ENCODE peak calls at places on chromosomes 2 and 18, in four cellular contexts. One of them, this sample, is unnamed.

GRCh38 chr18:8063733-8064132 is 496.6 kb downstream of the PTPRM start:
- DNase-seq in Daoy: no peak
- DNase-seq in astrocyte of the cerebellum: no peak
- DNase-seq in astrocyte: no peak
- DNase-seq in this sample: no peak

GRCh38 chr18:63603772-63604171 is 16.6 kb downstream of the SERPINB13 start:
- DNase-seq in Daoy: no peak
- DNase-seq in astrocyte of the cerebellum: no peak
- DNase-seq in astrocyte: peak
- DNase-seq in this sample: no peak

GRCh38 chr2:145012806-145013205 is 492.9 kb upstream of the ZEB2 start:
- DNase-seq in Daoy: no peak
- DNase-seq in astrocyte of the cerebellum: no peak
- DNase-seq in astrocyte: no peak
- DNase-seq in this sample: no peak

GRCh38 chr2:46876741-46877384 is 38.7 kb downstream of the MCFD2 start:
- DNase-seq in Daoy: peak
- DNase-seq in astrocyte of the cerebellum: peak
- DNase-seq in astrocyte: peak
- DNase-seq in this sample: no peak

GRCh38 chr2:167706800-167707199 is 540.6 kb downstream of the STK39 start:
- DNase-seq in Daoy: no peak
- DNase-seq in astrocyte of the cerebellum: peak
- DNase-seq in astrocyte: no peak
- DNase-seq in this sample: no peak

GRCh38 chr2:205408690-205409089 is 273.6 kb upstream of the NRP2 start:
- DNase-seq in Daoy: no peak
- DNase-seq in astrocyte of the cerebellum: peak
- DNase-seq in astrocyte: peak
- DNase-seq in this sample: no peak

GRCh38 chr2:183349046-183349445 is 224.8 kb downstream of the NUP35 start:
- DNase-seq in Daoy: no peak
- DNase-seq in astrocyte of the cerebellum: no peak
- DNase-seq in astrocyte: no peak
- DNase-seq in this sample: no peak

GRCh38 chr2:238247002-238247822 is 7.4 kb upstream of the HES6 start:
- DNase-seq in Daoy: no peak
- DNase-seq in astrocyte of the cerebellum: no peak
- DNase-seq in astrocyte: no peak
- DNase-seq in this sample: no peak

GRCh38 chr2:69686855-69687254 is 43.3 kb upstream of the AAK1 start:
- DNase-seq in Daoy: no peak
- DNase-seq in astrocyte of the cerebellum: no peak
- DNase-seq in astrocyte: no peak
- DNase-seq in this sample: no peak

GRCh38 chr18:76349067-76349715 is 145.9 kb downstream of the ZNF516 start:
- DNase-seq in Daoy: peak
- DNase-seq in astrocyte of the cerebellum: peak
- DNase-seq in astrocyte: peak
- DNase-seq in this sample: peak

GRCh38 chr2:136131961-136132839 is 14.3 kb upstream of the CXCR4 start:
- DNase-seq in Daoy: no peak
- DNase-seq in astrocyte of the cerebellum: no peak
- DNase-seq in astrocyte: no peak
- DNase-seq in this sample: peak

GRCh38 chr2:120600786-120601185 is 134.9 kb upstream of the GLI2 start:
- DNase-seq in Daoy: no peak
- DNase-seq in astrocyte of the cerebellum: no peak
- DNase-seq in astrocyte: no peak
- DNase-seq in this sample: no peak

GRCh38 chr2:176650101-176650500 is 380.9 kb downstream of the MTX2 start:
- DNase-seq in Daoy: no peak
- DNase-seq in astrocyte of the cerebellum: no peak
- DNase-seq in astrocyte: no peak
- DNase-seq in this sample: no peak

GRCh38 chr18:9736942-9737813 is 29.1 kb downstream of the RAB31 start:
- DNase-seq in Daoy: peak
- DNase-seq in astrocyte of the cerebellum: no peak
- DNase-seq in astrocyte: peak
- DNase-seq in this sample: no peak

GRCh38 chr2:170771049-170771937 is 1.1 kb downstream of the ERICH2 start:
- DNase-seq in Daoy: no peak
- DNase-seq in astrocyte of the cerebellum: no peak
- DNase-seq in astrocyte: peak
- DNase-seq in this sample: peak

GRCh38 chr18:76405761-76406356 is 89.2 kb downstream of the ZNF516 start:
- DNase-seq in Daoy: peak
- DNase-seq in astrocyte of the cerebellum: no peak
- DNase-seq in astrocyte: no peak
- DNase-seq in this sample: peak

GRCh38 chr2:39492095-39492590 is 55.1 kb upstream of the MAP4K3 start:
- DNase-seq in Daoy: peak
- DNase-seq in astrocyte of the cerebellum: peak
- DNase-seq in astrocyte: peak
- DNase-seq in this sample: peak

GRCh38 chr2:239991689-239992314 is 33.3 kb downstream of the NDUFA10 start:
- DNase-seq in Daoy: peak
- DNase-seq in astrocyte of the cerebellum: peak
- DNase-seq in astrocyte: peak
- DNase-seq in this sample: peak

GRCh38 chr2:25618676-25619075 is 54.7 kb downstream of the DTNB start:
- DNase-seq in Daoy: peak
- DNase-seq in astrocyte of the cerebellum: peak
- DNase-seq in astrocyte: peak
- DNase-seq in this sample: no peak

GRCh38 chr2:31266804-31267203 is 32.9 kb downstream of the EHD3 start:
- DNase-seq in Daoy: no peak
- DNase-seq in astrocyte of the cerebellum: no peak
- DNase-seq in astrocyte: no peak
- DNase-seq in this sample: no peak

GRCh38 chr2:10977636-10978035 is 65.9 kb downstream of the KCNF1 start:
- DNase-seq in Daoy: no peak
- DNase-seq in astrocyte of the cerebellum: no peak
- DNase-seq in astrocyte: no peak
- DNase-seq in this sample: no peak

GRCh38 chr2:174003635-174004310 is 38.6 kb upstream of the SP3 start:
- DNase-seq in Daoy: no peak
- DNase-seq in astrocyte of the cerebellum: no peak
- DNase-seq in astrocyte: no peak
- DNase-seq in this sample: no peak

GRCh38 chr2:75787532-75788132 is 76.9 kb upstream of the GCFC2 start:
- DNase-seq in Daoy: peak
- DNase-seq in astrocyte of the cerebellum: peak
- DNase-seq in astrocyte: peak
- DNase-seq in this sample: no peak

GRCh38 chr18:70279470-70279869 is 9.4 kb upstream of the SOCS6 start:
- DNase-seq in Daoy: peak
- DNase-seq in astrocyte of the cerebellum: no peak
- DNase-seq in astrocyte: no peak
- DNase-seq in this sample: no peak

GRCh38 chr2:15313657-15314056 is 247.5 kb downstream of the NBAS start:
- DNase-seq in Daoy: no peak
- DNase-seq in astrocyte of the cerebellum: peak
- DNase-seq in astrocyte: peak
- DNase-seq in this sample: no peak

GRCh38 chr2:180472133-180472532 is 465.0 kb upstream of the CWC22 start:
- DNase-seq in Daoy: no peak
- DNase-seq in astrocyte of the cerebellum: peak
- DNase-seq in astrocyte: peak
- DNase-seq in this sample: no peak

GRCh38 chr2:120094795-120095194 is 81.9 kb downstream of the EPB41L5 start:
- DNase-seq in Daoy: no peak
- DNase-seq in astrocyte of the cerebellum: no peak
- DNase-seq in astrocyte: no peak
- DNase-seq in this sample: no peak

GRCh38 chr2:178386951-178387602 is 63.9 kb downstream of the PRKRA start:
- DNase-seq in Daoy: no peak
- DNase-seq in astrocyte of the cerebellum: no peak
- DNase-seq in astrocyte: no peak
- DNase-seq in this sample: no peak

GRCh38 chr2:86577817-86578456 is 14.7 kb upstream of the CHMP3 start:
- DNase-seq in Daoy: no peak
- DNase-seq in astrocyte of the cerebellum: no peak
- DNase-seq in astrocyte: no peak
- DNase-seq in this sample: no peak

GRCh38 chr2:64562148-64562784 is 38.1 kb downstream of the AFTPH start:
- DNase-seq in Daoy: no peak
- DNase-seq in astrocyte of the cerebellum: peak
- DNase-seq in astrocyte: no peak
- DNase-seq in this sample: no peak

GRCh38 chr2:9063023-9063606 is 59.6 kb upstream of the MBOAT2 start:
- DNase-seq in Daoy: no peak
- DNase-seq in astrocyte of the cerebellum: no peak
- DNase-seq in astrocyte: no peak
- DNase-seq in this sample: no peak

GRCh38 chr18:26745288-26745975 is 120.1 kb downstream of the AQP4 start:
- DNase-seq in Daoy: no peak
- DNase-seq in astrocyte of the cerebellum: no peak
- DNase-seq in astrocyte: no peak
- DNase-seq in this sample: no peak

GRCh38 chr2:156322681-156323211 is 9.8 kb downstream of the NR4A2 start:
- DNase-seq in Daoy: no peak
- DNase-seq in astrocyte of the cerebellum: no peak
- DNase-seq in astrocyte: no peak
- DNase-seq in this sample: no peak

GRCh38 chr18:31206064-31206463 is 43.4 kb upstream of the DSC1 start:
- DNase-seq in Daoy: no peak
- DNase-seq in astrocyte of the cerebellum: no peak
- DNase-seq in astrocyte: no peak
- DNase-seq in this sample: no peak

GRCh38 chr2:160736629-160737028 is 243.0 kb upstream of the RBMS1 start:
- DNase-seq in Daoy: peak
- DNase-seq in astrocyte of the cerebellum: no peak
- DNase-seq in astrocyte: peak
- DNase-seq in this sample: no peak

GRCh38 chr18:22934789-22935188 is 1.7 kb downstream of the RBBP8 start:
- DNase-seq in Daoy: no peak
- DNase-seq in astrocyte of the cerebellum: no peak
- DNase-seq in astrocyte: no peak
- DNase-seq in this sample: no peak

GRCh38 chr2:234288974-234289455 is 207.9 kb downstream of the ARL4C start:
- DNase-seq in Daoy: peak
- DNase-seq in astrocyte of the cerebellum: no peak
- DNase-seq in astrocyte: peak
- DNase-seq in this sample: peak

GRCh38 chr2:15485949-15486348 is 75.2 kb downstream of the NBAS start:
- DNase-seq in Daoy: no peak
- DNase-seq in astrocyte of the cerebellum: no peak
- DNase-seq in astrocyte: no peak
- DNase-seq in this sample: no peak

This sample was measured in activated CD8-positive, alpha-beta T cell treated with anti-CD3 and anti-CD28 coated beads, Interleukin-2, amount 10 ng/mL, durations not matched to agents 7 days and 5 days.